ENCODE peak calls at places on chromosome 1, in ten cellular contexts. One of them, this sample, is unnamed.
A peak's percentile ranks its signal among the peaks of the same experiment; 100 is the strongest.

GRCh38 chr1:112011231-112011630 is 21.8 kb upstream of the KCND3 start:
- DNase-seq in RWPE2: no peak
- DNase-seq in fibroblast of lung: no peak
- DNase-seq in CD4-positive, CD25-positive, alpha-beta regulatory T cell: no peak
- DNase-seq in pancreas: peak; percentile 6
- DNase-seq in transverse colon: no peak
- DNase-seq in GM23248: peak; percentile 88
- DNase-seq in A549: no peak
- DNase-seq in uterus: peak; percentile 40
- DNase-seq in IMR-90: peak; percentile 29
- DNase-seq in this sample: peak; percentile 33

GRCh38 chr1:11730429-11730861 is 5.5 kb upstream of the AGTRAP start:
- DNase-seq in transverse colon: peak; percentile 51
- DNase-seq in uterus: peak; percentile 42
- DNase-seq in RWPE2: no peak
- DNase-seq in CD4-positive, CD25-positive, alpha-beta regulatory T cell: peak; percentile 16
- DNase-seq in fibroblast of lung: peak; percentile 57
- DNase-seq in A549: no peak
- DNase-seq in pancreas: no peak
- DNase-seq in GM23248: peak; percentile 77
- DNase-seq in IMR-90: peak; percentile 36
- DNase-seq in this sample: no peak

GRCh38 chr1:3817821-3818597 is 21.7 kb upstream of the LRRC47 start:
- DNase-seq in IMR-90: no peak
- DNase-seq in A549: no peak
- DNase-seq in uterus: no peak
- DNase-seq in GM23248: no peak
- DNase-seq in CD4-positive, CD25-positive, alpha-beta regulatory T cell: no peak
- DNase-seq in transverse colon: no peak
- DNase-seq in fibroblast of lung: no peak
- DNase-seq in pancreas: no peak
- DNase-seq in RWPE2: no peak
- DNase-seq in this sample: no peak

GRCh38 chr1:195481293-195481692 is 1126.9 kb downstream of the KCNT2 start:
- DNase-seq in pancreas: no peak
- DNase-seq in fibroblast of lung: no peak
- DNase-seq in transverse colon: no peak
- DNase-seq in IMR-90: no peak
- DNase-seq in GM23248: no peak
- DNase-seq in CD4-positive, CD25-positive, alpha-beta regulatory T cell: no peak
- DNase-seq in RWPE2: no peak
- DNase-seq in uterus: no peak
- DNase-seq in A549: no peak
- DNase-seq in this sample: peak; percentile 5

GRCh38 chr1:80731241-80731894 is 1069.4 kb upstream of the ADGRL2 start:
- DNase-seq in IMR-90: no peak
- DNase-seq in transverse colon: no peak
- DNase-seq in A549: no peak
- DNase-seq in pancreas: peak; percentile 39
- DNase-seq in CD4-positive, CD25-positive, alpha-beta regulatory T cell: no peak
- DNase-seq in fibroblast of lung: peak; percentile 2
- DNase-seq in GM23248: no peak
- DNase-seq in uterus: no peak
- DNase-seq in RWPE2: no peak
- DNase-seq in this sample: no peak

GRCh38 chr1:37517569-37517968 is 3.0 kb upstream of the MEAF6 start:
- DNase-seq in uterus: no peak
- DNase-seq in RWPE2: no peak
- DNase-seq in CD4-positive, CD25-positive, alpha-beta regulatory T cell: no peak
- DNase-seq in IMR-90: no peak
- DNase-seq in A549: no peak
- DNase-seq in GM23248: no peak
- DNase-seq in fibroblast of lung: peak; percentile 40
- DNase-seq in transverse colon: no peak
- DNase-seq in pancreas: no peak
- DNase-seq in this sample: no peak

GRCh38 chr1:105686874-105687690 is 1369.4 kb upstream of the PRMT6 start:
- DNase-seq in IMR-90: no peak
- DNase-seq in A549: no peak
- DNase-seq in fibroblast of lung: no peak
- DNase-seq in pancreas: no peak
- DNase-seq in GM23248: no peak
- DNase-seq in uterus: no peak
- DNase-seq in transverse colon: no peak
- DNase-seq in CD4-positive, CD25-positive, alpha-beta regulatory T cell: no peak
- DNase-seq in RWPE2: no peak
- DNase-seq in this sample: peak; percentile 21

GRCh38 chr1:12610305-12610935 is 7.6 kb downstream of the DHRS3 start:
- DNase-seq in fibroblast of lung: no peak
- DNase-seq in uterus: no peak
- DNase-seq in CD4-positive, CD25-positive, alpha-beta regulatory T cell: no peak
- DNase-seq in RWPE2: no peak
- DNase-seq in transverse colon: no peak
- DNase-seq in pancreas: no peak
- DNase-seq in GM23248: peak; percentile 84
- DNase-seq in A549: no peak
- DNase-seq in IMR-90: peak; percentile 67
- DNase-seq in this sample: no peak

GRCh38 chr1:221839321-221839720 is 97.4 kb upstream of the DUSP10 start:
- DNase-seq in GM23248: no peak
- DNase-seq in RWPE2: no peak
- DNase-seq in transverse colon: no peak
- DNase-seq in A549: no peak
- DNase-seq in IMR-90: no peak
- DNase-seq in uterus: no peak
- DNase-seq in fibroblast of lung: no peak
- DNase-seq in CD4-positive, CD25-positive, alpha-beta regulatory T cell: no peak
- DNase-seq in pancreas: no peak
- DNase-seq in this sample: no peak

GRCh38 chr1:87765686-87766085 is 437.0 kb downstream of the LMO4 start:
- DNase-seq in GM23248: peak; percentile 77
- DNase-seq in transverse colon: no peak
- DNase-seq in CD4-positive, CD25-positive, alpha-beta regulatory T cell: no peak
- DNase-seq in fibroblast of lung: peak; percentile 39
- DNase-seq in IMR-90: peak; percentile 88
- DNase-seq in A549: no peak
- DNase-seq in pancreas: no peak
- DNase-seq in uterus: no peak
- DNase-seq in RWPE2: no peak
- DNase-seq in this sample: no peak

GRCh38 chr1:156241926-156242325 is at the start of gene BGLAP:
- DNase-seq in IMR-90: no peak
- DNase-seq in transverse colon: no peak
- DNase-seq in RWPE2: no peak
- DNase-seq in fibroblast of lung: no peak
- DNase-seq in A549: no peak
- DNase-seq in CD4-positive, CD25-positive, alpha-beta regulatory T cell: no peak
- DNase-seq in GM23248: no peak
- DNase-seq in uterus: no peak
- DNase-seq in pancreas: no peak
- DNase-seq in this sample: no peak

GRCh38 chr1:29808141-29808995 is 572.0 kb downstream of the PTPRU start:
- DNase-seq in CD4-positive, CD25-positive, alpha-beta regulatory T cell: no peak
- DNase-seq in IMR-90: no peak
- DNase-seq in fibroblast of lung: no peak
- DNase-seq in uterus: no peak
- DNase-seq in transverse colon: no peak
- DNase-seq in A549: no peak
- DNase-seq in GM23248: no peak
- DNase-seq in pancreas: no peak
- DNase-seq in RWPE2: no peak
- DNase-seq in this sample: no peak

GRCh38 chr1:97332716-97333115 is 588.1 kb downstream of the DPYD start:
- DNase-seq in A549: no peak
- DNase-seq in fibroblast of lung: peak; percentile 79
- DNase-seq in transverse colon: no peak
- DNase-seq in GM23248: peak; percentile 75
- DNase-seq in CD4-positive, CD25-positive, alpha-beta regulatory T cell: no peak
- DNase-seq in RWPE2: no peak
- DNase-seq in uterus: no peak
- DNase-seq in pancreas: no peak
- DNase-seq in IMR-90: peak; percentile 89
- DNase-seq in this sample: no peak

GRCh38 chr1:241934843-241935242 is 22.7 kb upstream of the BECN2 start:
- DNase-seq in GM23248: no peak
- DNase-seq in pancreas: no peak
- DNase-seq in IMR-90: no peak
- DNase-seq in CD4-positive, CD25-positive, alpha-beta regulatory T cell: no peak
- DNase-seq in fibroblast of lung: no peak
- DNase-seq in RWPE2: no peak
- DNase-seq in A549: no peak
- DNase-seq in transverse colon: no peak
- DNase-seq in uterus: no peak
- DNase-seq in this sample: no peak
- H3K27ac ChIP-seq in GM23248: no peak overlapping the region
- H3K27ac ChIP-seq in pancreas: no peak overlapping the region
- H3K27ac ChIP-seq in IMR-90: no peak overlapping the region
- H3K27ac ChIP-seq in CD4-positive, CD25-positive, alpha-beta regulatory T cell: no peak overlapping the region
- H3K27ac ChIP-seq in fibroblast of lung: no peak overlapping the region
- H3K27ac ChIP-seq in RWPE2: no peak overlapping the region
- H3K27ac ChIP-seq in A549: no peak overlapping the region
- H3K27ac ChIP-seq in transverse colon: no peak overlapping the region
- H3K27ac ChIP-seq in uterus: no peak overlapping the region
- H3K27ac ChIP-seq in this sample: no peak overlapping the region

GRCh38 chr1:177424746-177425145 is 254.0 kb downstream of the BRINP2 start:
- DNase-seq in A549: no peak
- DNase-seq in transverse colon: no peak
- DNase-seq in GM23248: peak; percentile 25
- DNase-seq in RWPE2: no peak
- DNase-seq in fibroblast of lung: no peak
- DNase-seq in CD4-positive, CD25-positive, alpha-beta regulatory T cell: no peak
- DNase-seq in IMR-90: no peak
- DNase-seq in pancreas: no peak
- DNase-seq in uterus: no peak
- DNase-seq in this sample: no peak

GRCh38 chr1:177426533-177426932 is 255.8 kb downstream of the BRINP2 start:
- DNase-seq in CD4-positive, CD25-positive, alpha-beta regulatory T cell: no peak
- DNase-seq in IMR-90: no peak
- DNase-seq in uterus: no peak
- DNase-seq in GM23248: no peak
- DNase-seq in RWPE2: no peak
- DNase-seq in A549: no peak
- DNase-seq in transverse colon: no peak
- DNase-seq in fibroblast of lung: no peak
- DNase-seq in pancreas: no peak
- DNase-seq in this sample: no peak

GRCh38 chr1:177425241-177425640 is 254.5 kb downstream of the BRINP2 start:
- DNase-seq in IMR-90: no peak
- DNase-seq in A549: no peak
- DNase-seq in uterus: no peak
- DNase-seq in GM23248: peak; percentile 12
- DNase-seq in RWPE2: no peak
- DNase-seq in CD4-positive, CD25-positive, alpha-beta regulatory T cell: no peak
- DNase-seq in pancreas: no peak
- DNase-seq in fibroblast of lung: no peak
- DNase-seq in transverse colon: no peak
- DNase-seq in this sample: no peak

DNA sequence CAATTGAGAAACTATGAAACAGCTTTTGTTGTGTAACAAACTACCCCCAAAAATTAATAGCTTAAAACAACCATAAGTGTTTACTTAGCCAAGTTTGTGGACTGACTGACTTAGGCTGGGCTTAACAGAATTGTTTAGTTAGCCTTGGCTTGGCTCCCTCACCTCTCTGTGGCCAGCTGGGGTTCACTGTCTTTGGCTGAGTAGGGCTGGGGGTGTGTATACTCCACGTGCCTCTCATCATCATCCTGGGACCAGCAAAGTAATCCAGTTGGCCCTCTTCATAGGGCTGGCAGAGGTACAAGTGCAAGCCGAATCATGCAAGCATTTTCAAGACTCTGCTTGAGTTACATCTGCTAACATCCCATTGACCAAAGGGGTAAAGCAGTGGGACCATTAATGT is 252.3 kb downstream of the BRINP2 start:
- DNase-seq in A549: no peak
- DNase-seq in CD4-positive, CD25-positive, alpha-beta regulatory T cell: no peak
- DNase-seq in pancreas: no peak
- DNase-seq in IMR-90: no peak
- DNase-seq in GM23248: no peak
- DNase-seq in fibroblast of lung: peak; percentile 29
- DNase-seq in RWPE2: no peak
- DNase-seq in uterus: no peak
- DNase-seq in transverse colon: peak; percentile 11
- DNase-seq in this sample: no peak
- H3K4me3 ChIP-seq in A549: no peak overlapping the region
- H3K4me3 ChIP-seq in CD4-positive, CD25-positive, alpha-beta regulatory T cell: no peak overlapping the region
- H3K4me3 ChIP-seq in pancreas: no peak overlapping the region
- H3K4me3 ChIP-seq in IMR-90: no peak overlapping the region
- H3K4me3 ChIP-seq in GM23248: no peak overlapping the region
- H3K4me3 ChIP-seq in fibroblast of lung: no peak overlapping the region
- H3K4me3 ChIP-seq in RWPE2: no peak overlapping the region
- H3K4me3 ChIP-seq in uterus: no peak overlapping the region
- H3K4me3 ChIP-seq in transverse colon: no peak overlapping the region
- H3K4me3 ChIP-seq in this sample: no peak overlapping the region

GRCh38 chr1:31924839-31925238 is 13.3 kb downstream of the PTP4A2 start:
- DNase-seq in transverse colon: no peak
- DNase-seq in A549: no peak
- DNase-seq in IMR-90: no peak
- DNase-seq in pancreas: no peak
- DNase-seq in GM23248: no peak
- DNase-seq in uterus: no peak
- DNase-seq in fibroblast of lung: no peak
- DNase-seq in CD4-positive, CD25-positive, alpha-beta regulatory T cell: no peak
- DNase-seq in RWPE2: no peak
- DNase-seq in this sample: no peak
- H3K27ac ChIP-seq in transverse colon: peak overlapping the region; percentile 55
- H3K27ac ChIP-seq in A549: no peak overlapping the region
- H3K27ac ChIP-seq in IMR-90: no peak overlapping the region
- H3K27ac ChIP-seq in pancreas: no peak overlapping the region
- H3K27ac ChIP-seq in GM23248: no peak overlapping the region
- H3K27ac ChIP-seq in uterus: no peak overlapping the region
- H3K27ac ChIP-seq in fibroblast of lung: no peak overlapping the region
- H3K27ac ChIP-seq in CD4-positive, CD25-positive, alpha-beta regulatory T cell: peak overlapping the region; percentile 62
- H3K27ac ChIP-seq in RWPE2: no peak overlapping the region
- H3K27ac ChIP-seq in this sample: no peak overlapping the region

GRCh38 chr1:209936125-209936524 is 1.9 kb upstream of the SYT14 start:
- DNase-seq in RWPE2: no peak
- DNase-seq in transverse colon: no peak
- DNase-seq in fibroblast of lung: no peak
- DNase-seq in CD4-positive, CD25-positive, alpha-beta regulatory T cell: no peak
- DNase-seq in uterus: no peak
- DNase-seq in IMR-90: no peak
- DNase-seq in A549: no peak
- DNase-seq in pancreas: no peak
- DNase-seq in GM23248: no peak
- DNase-seq in this sample: no peak

GRCh38 chr1:209937996-209938959 is at the start of gene SYT14:
- DNase-seq in transverse colon: no peak
- DNase-seq in IMR-90: peak; percentile 25
- DNase-seq in GM23248: peak; percentile 72
- DNase-seq in CD4-positive, CD25-positive, alpha-beta regulatory T cell: no peak
- DNase-seq in A549: peak; percentile 8
- DNase-seq in pancreas: peak; percentile 9
- DNase-seq in fibroblast of lung: peak; percentile 33
- DNase-seq in RWPE2: peak; percentile 30
- DNase-seq in uterus: no peak
- DNase-seq in this sample: peak; percentile 38
- H3K4me3 ChIP-seq in transverse colon: peak within 1 kb of the TSS; percentile 14
- H3K4me3 ChIP-seq in IMR-90: peak within 1 kb of the TSS; percentile 61
- H3K4me3 ChIP-seq in GM23248: peak within 1 kb of the TSS; percentile 75
- H3K4me3 ChIP-seq in CD4-positive, CD25-positive, alpha-beta regulatory T cell: peak within 1 kb of the TSS; percentile 29
- H3K4me3 ChIP-seq in A549: peak within 1 kb of the TSS; percentile 49
- H3K4me3 ChIP-seq in pancreas: peak within 1 kb of the TSS; percentile 29
- H3K4me3 ChIP-seq in fibroblast of lung: peak within 1 kb of the TSS; percentile 31
- H3K4me3 ChIP-seq in RWPE2: peak within 1 kb of the TSS; percentile 39
- H3K4me3 ChIP-seq in uterus: no peak within 1 kb of the TSS
- H3K4me3 ChIP-seq in this sample: peak within 1 kb of the TSS; percentile 33

This sample was measured in right cardiac atrium.